ENCODE peak calls at places on chromosome 14, in six cellular contexts. One of them, this sample, is unnamed.

GRCh38 chr14:20683125-20683895 is 1.1 kb upstream of the RNASE4 start:
- DNase-seq in cardiac muscle cell: peak; percentile 92
- DNase-seq in heart right ventricle: peak; percentile 85
- DNase-seq in K562: peak; percentile 59
- DNase-seq in breast epithelium: peak; percentile 64
- DNase-seq in lung: peak; percentile 76
- DNase-seq in this sample: no peak

GRCh38 chr14:77761205-77761931 is 412 bp upstream of the SNW1 start:
- DNase-seq in cardiac muscle cell: peak; percentile 73
- DNase-seq in heart right ventricle: peak; percentile 25
- DNase-seq in K562: peak; percentile 49
- DNase-seq in breast epithelium: no peak
- DNase-seq in lung: peak; percentile 31
- DNase-seq in this sample: no peak

GRCh38 chr14:92660571-92660970 is 87.9 kb downstream of the LGMN start:
- DNase-seq in cardiac muscle cell: no peak
- DNase-seq in heart right ventricle: no peak
- DNase-seq in K562: no peak
- DNase-seq in breast epithelium: no peak
- DNase-seq in lung: no peak
- DNase-seq in this sample: no peak

GRCh38 chr14:81435578-81436295 is 35.6 kb upstream of the STON2 start:
- DNase-seq in cardiac muscle cell: peak; percentile 35
- DNase-seq in heart right ventricle: peak; percentile 31
- DNase-seq in K562: peak; percentile 54
- DNase-seq in breast epithelium: no peak
- DNase-seq in lung: peak; percentile 55
- DNase-seq in this sample: peak; percentile 84

GRCh38 chr14:32400480-32400879 is 71.4 kb downstream of the AKAP6 start:
- DNase-seq in cardiac muscle cell: no peak
- DNase-seq in heart right ventricle: no peak
- DNase-seq in K562: no peak
- DNase-seq in breast epithelium: no peak
- DNase-seq in lung: no peak
- DNase-seq in this sample: no peak

GRCh38 chr14:80776186-80776585 is 165.4 kb downstream of the CEP128 start:
- DNase-seq in cardiac muscle cell: no peak
- DNase-seq in heart right ventricle: no peak
- DNase-seq in K562: no peak
- DNase-seq in breast epithelium: no peak
- DNase-seq in lung: no peak
- DNase-seq in this sample: no peak

GRCh38 chr14:24982472-24983155 is 67.3 kb downstream of the STXBP6 start:
- DNase-seq in cardiac muscle cell: peak; percentile 60
- DNase-seq in heart right ventricle: no peak
- DNase-seq in K562: no peak
- DNase-seq in breast epithelium: no peak
- DNase-seq in lung: no peak
- DNase-seq in this sample: no peak

GRCh38 chr14:69685217-69685616 is 73.8 kb downstream of the SUSD6 start:
- DNase-seq in cardiac muscle cell: no peak
- DNase-seq in heart right ventricle: no peak
- DNase-seq in K562: peak; percentile 22
- DNase-seq in breast epithelium: no peak
- DNase-seq in lung: no peak
- DNase-seq in this sample: no peak

GRCh38 chr14:89614009-89614691 is 197.1 kb upstream of the FOXN3 start:
- DNase-seq in cardiac muscle cell: no peak
- DNase-seq in heart right ventricle: no peak
- DNase-seq in K562: no peak
- DNase-seq in breast epithelium: no peak
- DNase-seq in lung: no peak
- DNase-seq in this sample: no peak

GRCh38 chr14:28157887-28158791 is 608.4 kb upstream of the FOXG1 start:
- DNase-seq in cardiac muscle cell: no peak
- DNase-seq in heart right ventricle: no peak
- DNase-seq in K562: no peak
- DNase-seq in breast epithelium: no peak
- DNase-seq in lung: no peak
- DNase-seq in this sample: no peak

GRCh38 chr14:91298576-91298975 is 54.1 kb upstream of the GPR68 start:
- DNase-seq in cardiac muscle cell: no peak
- DNase-seq in heart right ventricle: no peak
- DNase-seq in K562: no peak
- DNase-seq in breast epithelium: no peak
- DNase-seq in lung: no peak
- DNase-seq in this sample: no peak

GRCh38 chr14:104393199-104393897 is 186.2 kb upstream of the C14orf180 start:
- DNase-seq in cardiac muscle cell: no peak
- DNase-seq in heart right ventricle: peak; percentile 60
- DNase-seq in K562: no peak
- DNase-seq in breast epithelium: no peak
- DNase-seq in lung: peak; percentile 22
- DNase-seq in this sample: peak; percentile 71

GRCh38 chr14:89444044-89444443 is 27.0 kb upstream of the FOXN3 start:
- DNase-seq in cardiac muscle cell: no peak
- DNase-seq in heart right ventricle: no peak
- DNase-seq in K562: no peak
- DNase-seq in breast epithelium: no peak
- DNase-seq in lung: no peak
- DNase-seq in this sample: no peak

GRCh38 chr14:105577339-105577861 is 51.0 kb downstream of the TMEM121 start:
- DNase-seq in cardiac muscle cell: no peak
- DNase-seq in heart right ventricle: no peak
- DNase-seq in K562: no peak
- DNase-seq in breast epithelium: peak; percentile 19
- DNase-seq in lung: no peak
- DNase-seq in this sample: no peak

GRCh38 chr14:56952766-56953473 is 142.6 kb upstream of the OTX2 start:
- DNase-seq in cardiac muscle cell: no peak
- DNase-seq in heart right ventricle: no peak
- DNase-seq in K562: no peak
- DNase-seq in breast epithelium: no peak
- DNase-seq in lung: no peak
- DNase-seq in this sample: no peak

GRCh38 chr14:91281346-91281745 is 36.8 kb upstream of the GPR68 start:
- DNase-seq in cardiac muscle cell: no peak
- DNase-seq in heart right ventricle: no peak
- DNase-seq in K562: no peak
- DNase-seq in breast epithelium: no peak
- DNase-seq in lung: no peak
- DNase-seq in this sample: no peak

GRCh38 chr14:61512026-61512425 is 183.3 kb upstream of the HIF1A start:
- DNase-seq in cardiac muscle cell: peak; percentile 76
- DNase-seq in heart right ventricle: no peak
- DNase-seq in K562: no peak
- DNase-seq in breast epithelium: no peak
- DNase-seq in lung: no peak
- DNase-seq in this sample: no peak

GRCh38 chr14:99584823-99585222 is 19.2 kb downstream of the CCDC85C start:
- DNase-seq in cardiac muscle cell: no peak
- DNase-seq in heart right ventricle: no peak
- DNase-seq in K562: no peak
- DNase-seq in breast epithelium: no peak
- DNase-seq in lung: no peak
- DNase-seq in this sample: no peak

GRCh38 chr14:48398675-48399282 is 723.4 kb upstream of the MDGA2 start:
- DNase-seq in cardiac muscle cell: peak; percentile 36
- DNase-seq in heart right ventricle: no peak
- DNase-seq in K562: peak; percentile 5
- DNase-seq in breast epithelium: no peak
- DNase-seq in lung: no peak
- DNase-seq in this sample: no peak

GRCh38 chr14:59248170-59248569 is 59.7 kb downstream of the DAAM1 start:
- DNase-seq in cardiac muscle cell: no peak
- DNase-seq in heart right ventricle: no peak
- DNase-seq in K562: no peak
- DNase-seq in breast epithelium: no peak
- DNase-seq in lung: no peak
- DNase-seq in this sample: no peak

GRCh38 chr14:60051690-60052324 is 39.9 kb upstream of the PCNX4 start:
- DNase-seq in cardiac muscle cell: peak; percentile 67
- DNase-seq in heart right ventricle: no peak
- DNase-seq in K562: no peak
- DNase-seq in breast epithelium: no peak
- DNase-seq in lung: no peak
- DNase-seq in this sample: no peak

GRCh38 chr14:79584679-79585078 is 626.6 kb downstream of the DIO2 start:
- DNase-seq in cardiac muscle cell: peak; percentile 70
- DNase-seq in heart right ventricle: no peak
- DNase-seq in K562: no peak
- DNase-seq in breast epithelium: no peak
- DNase-seq in lung: no peak
- DNase-seq in this sample: no peak

GRCh38 chr14:61102549-61103466 is 121.8 kb downstream of the SLC38A6 start:
- DNase-seq in cardiac muscle cell: no peak
- DNase-seq in heart right ventricle: no peak
- DNase-seq in K562: peak; percentile 27
- DNase-seq in breast epithelium: no peak
- DNase-seq in lung: no peak
- DNase-seq in this sample: no peak

GRCh38 chr14:40656301-40656700 is 950.4 kb upstream of the LRFN5 start:
- DNase-seq in cardiac muscle cell: no peak
- DNase-seq in heart right ventricle: no peak
- DNase-seq in K562: no peak
- DNase-seq in breast epithelium: no peak
- DNase-seq in lung: no peak
- DNase-seq in this sample: no peak

GRCh38 chr14:75273272-75274044 is 5.2 kb upstream of the FOS start:
- DNase-seq in cardiac muscle cell: peak; percentile 97
- DNase-seq in heart right ventricle: no peak
- DNase-seq in K562: no peak
- DNase-seq in breast epithelium: no peak
- DNase-seq in lung: no peak
- DNase-seq in this sample: no peak

GRCh38 chr14:20417250-20418186 is 4.2 kb upstream of the TEP1 start:
- DNase-seq in cardiac muscle cell: no peak
- DNase-seq in heart right ventricle: no peak
- DNase-seq in K562: no peak
- DNase-seq in breast epithelium: no peak
- DNase-seq in lung: no peak
- DNase-seq in this sample: no peak

GRCh38 chr14:35349966-35350365 is 54.6 kb downstream of the NFKBIA start:
- DNase-seq in cardiac muscle cell: no peak
- DNase-seq in heart right ventricle: no peak
- DNase-seq in K562: no peak
- DNase-seq in breast epithelium: no peak
- DNase-seq in lung: no peak
- DNase-seq in this sample: no peak

GRCh38 chr14:104712881-104713734 is 10.9 kb upstream of the ADSS1 start:
- DNase-seq in cardiac muscle cell: no peak
- DNase-seq in heart right ventricle: no peak
- DNase-seq in K562: no peak
- DNase-seq in breast epithelium: no peak
- DNase-seq in lung: no peak
- DNase-seq in this sample: no peak

GRCh38 chr14:36271939-36272907 is 48.2 kb downstream of the MBIP start:
- DNase-seq in cardiac muscle cell: peak; percentile 23
- DNase-seq in heart right ventricle: no peak
- DNase-seq in K562: no peak
- DNase-seq in breast epithelium: no peak
- DNase-seq in lung: no peak
- DNase-seq in this sample: no peak

GRCh38 chr14:92511472-92512247 is 1.9 kb upstream of the RIN3 start:
- DNase-seq in cardiac muscle cell: peak; percentile 96
- DNase-seq in heart right ventricle: peak; percentile 63
- DNase-seq in K562: no peak
- DNase-seq in breast epithelium: no peak
- DNase-seq in lung: peak; percentile 35
- DNase-seq in this sample: peak; percentile 55

GRCh38 chr14:68427550-68427890 is 365.3 kb downstream of the ZFP36L1 start:
- DNase-seq in cardiac muscle cell: no peak
- DNase-seq in heart right ventricle: no peak
- DNase-seq in K562: no peak
- DNase-seq in breast epithelium: no peak
- DNase-seq in lung: no peak
- DNase-seq in this sample: no peak

DNA sequence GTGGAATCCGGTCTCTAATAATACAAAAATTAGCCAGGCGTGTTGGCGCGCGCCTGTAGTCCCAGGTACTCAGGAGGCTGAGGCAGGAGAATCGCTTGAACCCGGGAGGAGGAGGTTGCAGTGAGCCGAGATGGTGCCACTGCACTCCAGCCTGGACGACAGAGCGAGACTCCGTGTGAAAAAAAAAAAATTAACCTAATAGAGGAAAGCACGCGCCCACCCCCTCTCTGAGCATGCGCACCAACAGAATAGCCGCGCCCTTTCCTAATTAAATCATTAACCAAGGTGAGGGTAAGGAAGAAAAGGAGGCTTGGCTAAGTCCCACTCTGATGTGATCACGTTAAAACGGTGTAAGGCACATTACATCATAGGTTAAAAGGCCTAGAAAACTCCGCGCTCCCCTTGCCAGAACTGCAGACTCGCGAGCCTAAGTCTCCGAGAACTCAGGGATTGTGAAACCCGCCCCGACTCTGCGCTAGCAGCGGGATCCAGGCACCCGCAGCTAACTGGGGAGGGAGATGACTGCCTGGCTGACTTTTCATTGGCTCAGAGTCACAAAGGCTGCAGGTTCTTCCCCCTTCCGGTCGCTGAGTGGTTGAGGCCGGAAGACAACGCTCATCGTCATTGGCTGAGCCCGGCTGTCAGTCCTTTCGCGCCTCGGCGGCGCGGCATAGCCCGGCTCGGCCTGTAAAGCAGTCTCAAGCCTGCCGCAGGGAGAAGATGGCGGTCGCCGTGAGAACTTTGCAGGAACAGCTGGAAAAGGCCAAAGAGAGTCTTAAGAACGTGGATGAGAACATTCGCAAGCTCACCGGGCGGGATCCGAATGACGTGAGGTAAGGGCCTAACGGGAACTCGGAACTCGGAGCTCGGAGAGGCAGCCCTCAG is at the start of gene PNN:
- DNase-seq in cardiac muscle cell: peak; percentile 100
- DNase-seq in heart right ventricle: peak; percentile 98
- DNase-seq in K562: peak; percentile 93
- DNase-seq in breast epithelium: peak; percentile 96
- DNase-seq in lung: peak; percentile 98
- DNase-seq in this sample: peak; percentile 99
- TF ChIP-seq CTCF in cardiac muscle cell: no peak
- TF ChIP-seq CTCF in heart right ventricle: no peak
- TF ChIP-seq CTCF in K562: no peak
- TF ChIP-seq CTCF in breast epithelium: no peak
- TF ChIP-seq CTCF in lung: no peak
- TF ChIP-seq CTCF in this sample: no peak

GRCh38 chr14:31312934-31313333 is 105.3 kb upstream of the HECTD1 start:
- DNase-seq in cardiac muscle cell: no peak
- DNase-seq in heart right ventricle: no peak
- DNase-seq in K562: no peak
- DNase-seq in breast epithelium: no peak
- DNase-seq in lung: no peak
- DNase-seq in this sample: no peak
- H3K36me3 ChIP-seq in cardiac muscle cell: peaks cover 29% of the 10 kb centered on the region
- H3K36me3 ChIP-seq in heart right ventricle: peaks cover 100% of the 10 kb centered on the region
- H3K36me3 ChIP-seq in K562: peaks cover 22% of the 10 kb centered on the region
- H3K36me3 ChIP-seq in breast epithelium: peaks cover 5% of the 10 kb centered on the region
- H3K36me3 ChIP-seq in lung: peaks cover 15% of the 10 kb centered on the region
- H3K36me3 ChIP-seq in this sample: peaks cover 53% of the 10 kb centered on the region

GRCh38 chr14:55430024-55430690 is 10.3 kb downstream of the TBPL2 start:
- DNase-seq in cardiac muscle cell: peak; percentile 79
- DNase-seq in heart right ventricle: peak; percentile 51
- DNase-seq in K562: peak; percentile 58
- DNase-seq in breast epithelium: no peak
- DNase-seq in lung: peak; percentile 43
- DNase-seq in this sample: no peak
- TF ChIP-seq CTCF in cardiac muscle cell: peak; percentile 45
- TF ChIP-seq CTCF in heart right ventricle: peak; percentile 52
- TF ChIP-seq CTCF in K562: peak; percentile 28
- TF ChIP-seq CTCF in breast epithelium: no peak
- TF ChIP-seq CTCF in lung: peak; percentile 7
- TF ChIP-seq CTCF in this sample: peak; percentile 39

GRCh38 chr14:72649603-72650227 is 244.2 kb downstream of the DPF3 start:
- DNase-seq in cardiac muscle cell: no peak
- DNase-seq in heart right ventricle: no peak
- DNase-seq in K562: no peak
- DNase-seq in breast epithelium: no peak
- DNase-seq in lung: no peak
- DNase-seq in this sample: no peak
- H3K36me3 ChIP-seq in cardiac muscle cell: no peaks in the 10 kb centered on the region
- H3K36me3 ChIP-seq in heart right ventricle: no peaks in the 10 kb centered on the region
- H3K36me3 ChIP-seq in K562: no peaks in the 10 kb centered on the region
- H3K36me3 ChIP-seq in breast epithelium: no peaks in the 10 kb centered on the region
- H3K36me3 ChIP-seq in lung: no peaks in the 10 kb centered on the region
- H3K36me3 ChIP-seq in this sample: no peaks in the 10 kb centered on the region